ENCODE peak calls at places on chromosomes 12 and 14, in five cellular contexts. C is GM13977, N is HL-60, G is astrocyte of the spinal cord, L is mesothelial cell of epicardium. E is an unnamed sample.

GRCh38 chr14:75979071-75979571 is 2.7 kb downstream of the TGFB3 start:
- DNase-seq in L (peak; percentile 65), N (peak; percentile 2), G (peak; percentile 47), C (peak; percentile 67), E (no peak)

GRCh38 chr14:35878272-35879140 is 52.4 kb downstream of the BRMS1L start:
- DNase-seq in L (no peak), C (no peak), G (peak; percentile 90), N (no peak), E (no peak)

GRCh38 chr14:72894623-72895378 is 900 bp upstream of the DPF3 start:
- DNase-seq in N (no peak), L (no peak), G (peak; percentile 19), C (no peak), E (no peak)

GRCh38 chr12:109968032-109968420 is 28.1 kb downstream of the GIT2 start:
- DNase-seq in G (no peak), N (no peak), L (no peak), C (no peak), E (no peak)

GRCh38 chr12:88339966-88340365 is 197.9 kb downstream of the TMTC3 start:
- DNase-seq in L (no peak), G (no peak), C (no peak), N (no peak), E (no peak)

GRCh38 chr12:55705802-55706402 is 1.8 kb downstream of the ITGA7 start:
- DNase-seq in C (peak; percentile 54), L (no peak), G (no peak), N (no peak), E (no peak)

GRCh38 chr12:2876431-2877046 is 435 bp downstream of the FOXM1 start:
- DNase-seq in N (peak; percentile 34), G (peak; percentile 31), C (peak; percentile 69), L (no peak), E (no peak)

GRCh38 chr12:13169255-13169654 is 27.3 kb upstream of the EMP1 start:
- DNase-seq in G (no peak), N (no peak), L (no peak), C (no peak), E (no peak)

GRCh38 chr12:89514751-89515150 is 9.8 kb downstream of the GALNT4 start:
- DNase-seq in L (no peak), N (peak; percentile 20), C (peak; percentile 36), G (no peak), E (no peak)

GRCh38 chr14:65098586-65098985 is 3.7 kb downstream of the MAX start:
- DNase-seq in L (no peak), G (peak; percentile 38), C (no peak), N (no peak), E (no peak)

GRCh38 chr12:6541371-6542165 is 7.3 kb downstream of the GAPDH start:
- DNase-seq in C (no peak), N (no peak), G (no peak), L (no peak), E (no peak)

GRCh38 chr14:100915582-100915981 is 12.1 kb upstream of the RTL1 start:
- DNase-seq in C (no peak), L (no peak), G (no peak), N (no peak), E (no peak)

GRCh38 chr12:58888131-58888783 is 32.0 kb downstream of the LRIG3 start:
- DNase-seq in C (no peak), G (peak; percentile 77), N (no peak), L (no peak), E (no peak)

GRCh38 chr12:6980075-6980474 is 9.4 kb downstream of the EMG1 start:
- DNase-seq in C (no peak), G (no peak), N (no peak), L (no peak), E (no peak)

GRCh38 chr12:122232691-122233090 is 6.8 kb upstream of the DIABLO start:
- DNase-seq in N (no peak), G (no peak), C (no peak), L (no peak), E (no peak)

GRCh38 chr14:100148837-100149731 is 10.4 kb downstream of the DEGS2 start:
- DNase-seq in N (no peak), L (no peak), C (no peak), G (no peak), E (no peak)

GRCh38 chr12:102702447-102703114 is 214.5 kb downstream of the PAH start:
- DNase-seq in G (peak; percentile 55), N (peak; percentile 36), C (peak; percentile 63), L (no peak), E (no peak)

GRCh38 chr14:59772252-59772651 is 98.3 kb downstream of the RTN1 start:
- DNase-seq in L (no peak), C (no peak), N (no peak), G (no peak), E (no peak)

GRCh38 chr12:78864483-78865296 is at the start of gene SYT1:
- DNase-seq in C (no peak), N (no peak), G (peak; percentile 91), L (peak; percentile 73), E (peak; percentile 85)

GRCh38 chr12:2301531-2302461 is 249.0 kb downstream of the CACNA1C start:
- DNase-seq in N (no peak), G (peak; percentile 36), C (no peak), L (no peak), E (no peak)

GRCh38 chr14:92039073-92039719 is 663 bp downstream of the TRIP11 start:
- DNase-seq in L (no peak), C (peak; percentile 40), N (no peak), G (peak; percentile 73), E (no peak)

GRCh38 chr14:96105921-96106441 is 66.8 kb downstream of the C14orf132 start:
- DNase-seq in G (no peak), L (no peak), N (no peak), C (peak; percentile 3), E (no peak)

GRCh38 chr14:100839573-100840175 is 13.8 kb downstream of the MEG3 start:
- DNase-seq in G (no peak), N (no peak), C (no peak), L (no peak), E (no peak)

GRCh38 chr14:76904740-76905569 is 78.7 kb downstream of the LRRC74A start:
- DNase-seq in G (peak; percentile 97), L (peak; percentile 78), N (peak; percentile 76), C (peak; percentile 69), E (no peak)

GRCh38 chr12:62601765-62602444 is 135.3 kb downstream of the MON2 start:
- DNase-seq in C (no peak), G (no peak), L (no peak), N (no peak), E (no peak)

GRCh38 chr12:122022393-122023338 is 982 bp downstream of the BCL7A start:
- DNase-seq in G (peak; percentile 29), L (peak; percentile 54), N (peak; percentile 34), C (peak; percentile 77), E (no peak)

GRCh38 chr12:30847259-30847658 is 79.3 kb upstream of the TSPAN11 start:
- DNase-seq in L (no peak), G (peak; percentile 68), N (peak; percentile 57), C (no peak), E (no peak)

GRCh38 chr12:5200276-5201087 is 156.8 kb downstream of the KCNA5 start:
- DNase-seq in G (no peak), C (peak; percentile 50), L (peak; percentile 73), N (peak; percentile 5), E (no peak)

GRCh38 chr12:52582489-52582888 is 8.8 kb upstream of the KRT74 start:
- DNase-seq in N (no peak), C (no peak), G (no peak), L (no peak), E (no peak)

GRCh38 chr12:2317819-2318218 is 265.0 kb downstream of the CACNA1C start:
- DNase-seq in L (no peak), C (no peak), N (no peak), G (no peak), E (no peak)

GRCh38 chr12:8513203-8513602 is at the start of gene CLEC4D:
- DNase-seq in N (no peak), L (no peak), G (no peak), C (no peak), E (no peak)

GRCh38 chr14:89336338-89336737 is 80.7 kb downstream of the FOXN3 start:
- DNase-seq in C (no peak), N (no peak), L (no peak), G (no peak), E (no peak)
- TF ChIP-seq CTCF in C (peak; percentile 46), N (no peak), L (no peak), G (no peak), E (no peak)

DNA sequence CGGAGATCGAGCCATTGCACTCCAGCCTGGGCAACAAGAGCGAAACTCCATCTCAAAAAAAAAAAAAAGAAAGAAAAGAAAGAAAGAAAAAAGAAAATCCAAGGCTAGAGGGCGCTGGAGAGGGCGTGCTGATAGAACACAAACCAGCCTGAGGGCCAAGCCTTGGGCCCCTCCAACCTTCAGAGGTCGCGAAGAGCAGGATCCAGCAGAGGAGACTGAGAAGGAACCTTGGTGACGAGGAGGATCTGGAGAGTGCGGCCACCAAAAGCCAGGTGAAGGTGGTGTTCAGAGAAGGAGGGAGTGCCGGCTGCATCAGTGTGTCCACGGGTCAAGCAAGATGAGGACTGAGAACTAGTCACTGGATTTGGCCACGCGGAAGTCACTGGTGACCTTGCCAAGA is 4.1 kb upstream of the DYNC1H1 start:
- DNase-seq in G (no peak), L (no peak), C (no peak), N (peak; percentile 35), E (no peak)
- TF ChIP-seq CTCF in G (peak; percentile 59), L (no peak), C (peak; percentile 48), N (no peak), E (peak; percentile 33)

GRCh38 chr14:20343092-20343854 is at the start of gene PARP2:
- DNase-seq in G (peak; percentile 100), L (peak; percentile 98), N (peak; percentile 99), C (peak; percentile 89), E (peak; percentile 98)
- TF ChIP-seq CTCF in G (no peak), L (no peak), N (no peak), C (no peak), E (peak; percentile 34)

DNA sequence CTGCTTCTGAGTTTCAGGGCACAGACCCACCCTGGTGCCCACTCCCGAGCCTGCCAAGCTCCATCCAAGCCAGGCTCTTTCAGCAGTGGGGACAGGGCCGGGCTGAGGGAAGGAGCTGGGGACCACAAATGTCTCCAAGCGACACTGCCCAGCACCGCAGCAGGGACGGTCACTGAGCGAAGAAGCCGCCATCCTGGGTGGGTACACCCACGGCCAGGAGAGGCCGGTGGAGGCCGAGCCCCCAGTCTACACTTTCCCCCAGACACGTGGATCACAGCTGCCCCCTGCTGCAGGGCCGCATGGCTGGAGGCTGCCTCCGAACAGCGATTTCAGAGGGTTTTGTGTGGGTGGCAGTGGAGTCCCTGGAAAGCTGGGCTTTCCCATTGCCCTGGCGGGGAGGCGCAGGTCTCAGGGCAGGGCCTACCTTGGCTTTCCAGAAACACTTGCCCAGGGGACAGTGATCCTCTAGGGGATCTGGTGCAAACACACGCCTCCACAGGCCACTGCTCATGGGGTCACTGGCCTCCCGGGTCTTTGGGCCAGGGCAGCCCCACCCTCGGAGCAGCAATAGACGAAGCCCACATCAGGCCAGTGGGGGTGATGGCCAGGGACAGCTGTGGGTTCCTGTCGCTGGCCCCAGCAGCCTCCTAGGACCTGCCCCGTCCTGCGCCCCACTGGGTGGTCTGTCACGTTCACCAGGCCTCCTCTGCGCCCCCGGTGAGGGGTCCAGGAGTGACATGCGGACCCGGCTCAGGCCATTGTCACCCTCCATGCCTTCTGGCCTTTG is 1.2 kb upstream of the GPR132 start:
- DNase-seq in G (no peak), N (no peak), L (no peak), C (no peak), E (no peak)
- TF ChIP-seq CTCF in G (no peak), N (no peak), L (no peak), C (peak; percentile 32), E (no peak)